ENCODE peak calls at places on chromosomes 2 and 18, in five cellular contexts. H is HepG2, G is K562, O is GM12878, T is SK-N-SH. A is an unnamed sample.

GRCh38 chr18:21991081-21991534 is 178.3 kb upstream of the GATA6 start:
- DNase-seq in H (peak), G (no peak), O (no peak), T (no peak), A (no peak)

GRCh38 chr2:7161501-7161900 is 244.3 kb downstream of the RNF144A start:
- DNase-seq in G (no peak), T (no peak), O (no peak), H (no peak), A (no peak)

GRCh38 chr18:76383636-76384035 is 111.4 kb downstream of the ZNF516 start:
- DNase-seq in T (no peak), O (no peak), G (no peak), H (no peak), A (no peak)

GRCh38 chr2:68675470-68675869 is 32.1 kb downstream of the PROKR1 start:
- DNase-seq in H (no peak), G (no peak), O (no peak), T (no peak), A (no peak)

GRCh38 chr2:145258903-145259579 is 739.1 kb upstream of the ZEB2 start:
- DNase-seq in T (no peak), O (no peak), G (no peak), H (no peak), A (peak)

GRCh38 chr2:124241-124880 is 78.1 kb upstream of the FAM110C start:
- DNase-seq in T (no peak), G (no peak), H (no peak), O (no peak), A (no peak)

GRCh38 chr2:27776696-27777095 is 5.2 kb downstream of the MRPL33 start:
- DNase-seq in T (no peak), H (no peak), O (no peak), G (no peak), A (no peak)

GRCh38 chr18:59929621-59930295 is 30.0 kb downstream of the PMAIP1 start:
- DNase-seq in T (peak), O (no peak), G (no peak), H (no peak), A (no peak)

GRCh38 chr2:27715318-27716165 is 51.9 kb downstream of the SLC4A1AP start:
- DNase-seq in O (no peak), G (no peak), H (no peak), T (peak), A (no peak)

GRCh38 chr18:49241852-49242251 is 218.6 kb downstream of the DYM start:
- DNase-seq in G (no peak), O (no peak), T (no peak), H (no peak), A (no peak)

GRCh38 chr18:33135951-33136660 is 304.4 kb downstream of the CCDC178 start:
- DNase-seq in G (no peak), O (no peak), H (no peak), T (no peak), A (no peak)

GRCh38 chr2:9360701-9361100 is 62.6 kb downstream of the ITGB1BP1 start:
- DNase-seq in T (no peak), O (no peak), G (no peak), H (no peak), A (no peak)

GRCh38 chr2:214310319-214310718 is 100.5 kb upstream of the VWC2L start:
- DNase-seq in T (no peak), O (no peak), G (no peak), H (peak), A (no peak)

GRCh38 chr2:30110773-30111172 is 36.0 kb upstream of the YPEL5 start:
- DNase-seq in O (no peak), T (no peak), H (no peak), G (no peak), A (no peak)

GRCh38 chr2:30108851-30109250 is 38.0 kb upstream of the YPEL5 start:
- DNase-seq in T (no peak), G (no peak), H (no peak), O (no peak), A (no peak)

GRCh38 chr2:30106543-30106942 is 40.3 kb upstream of the YPEL5 start:
- DNase-seq in O (no peak), H (peak), T (no peak), G (no peak), A (no peak)

GRCh38 chr2:30108192-30108591 is 38.6 kb upstream of the YPEL5 start:
- DNase-seq in T (no peak), G (no peak), H (no peak), O (no peak), A (no peak)

GRCh38 chr2:30109856-30110255 is 37.0 kb upstream of the YPEL5 start:
- DNase-seq in H (no peak), G (no peak), O (no peak), T (no peak), A (no peak)
- TF ChIP-seq GABPA in H (no peak), G (no peak), O (no peak), T (no peak), A (no peak)

GRCh38 chr18:26747131-26747475 is 118.4 kb downstream of the AQP4 start:
- DNase-seq in O (no peak), G (no peak), H (no peak), T (no peak), A (no peak)
- TF ChIP-seq REST in O (no peak), G (no peak), H (no peak), T (no peak), A (no peak)

GRCh38 chr2:127035212-127035611 is 71.7 kb downstream of the BIN1 start:
- DNase-seq in G (no peak), T (no peak), O (no peak), H (peak), A (no peak)
- TF ChIP-seq CTCF in G (no peak), T (no peak), O (peak), H (peak), A (no peak)

GRCh38 chr2:128436498-128437180 is 118.0 kb upstream of the HS6ST1 start:
- DNase-seq in T (no peak), O (no peak), G (no peak), H (no peak), A (no peak)
- TF ChIP-seq GABPA in T (no peak), O (no peak), G (no peak), H (no peak), A (no peak)

GRCh38 chr18:37483221-37483971 is 82.2 kb downstream of the CELF4 start:
- DNase-seq in H (no peak), G (no peak), O (no peak), T (no peak), A (no peak)

GRCh38 chr18:37486848-37487247 is 78.8 kb downstream of the CELF4 start:
- DNase-seq in O (no peak), T (no peak), G (no peak), H (no peak), A (no peak)

GRCh38 chr18:37483984-37484892 is 81.4 kb downstream of the CELF4 start:
- DNase-seq in T (no peak), G (no peak), H (no peak), O (no peak), A (no peak)

GRCh38 chr18:37487400-37487831 is 78.2 kb downstream of the CELF4 start:
- DNase-seq in O (no peak), G (no peak), H (no peak), T (peak), A (no peak)

GRCh38 chr18:37484893-37485834 is 80.4 kb downstream of the CELF4 start:
- DNase-seq in H (no peak), O (no peak), T (no peak), G (peak), A (no peak)
- TF ChIP-seq REST in H (no peak), O (no peak), T (no peak), G (peak), A (peak)

DNA sequence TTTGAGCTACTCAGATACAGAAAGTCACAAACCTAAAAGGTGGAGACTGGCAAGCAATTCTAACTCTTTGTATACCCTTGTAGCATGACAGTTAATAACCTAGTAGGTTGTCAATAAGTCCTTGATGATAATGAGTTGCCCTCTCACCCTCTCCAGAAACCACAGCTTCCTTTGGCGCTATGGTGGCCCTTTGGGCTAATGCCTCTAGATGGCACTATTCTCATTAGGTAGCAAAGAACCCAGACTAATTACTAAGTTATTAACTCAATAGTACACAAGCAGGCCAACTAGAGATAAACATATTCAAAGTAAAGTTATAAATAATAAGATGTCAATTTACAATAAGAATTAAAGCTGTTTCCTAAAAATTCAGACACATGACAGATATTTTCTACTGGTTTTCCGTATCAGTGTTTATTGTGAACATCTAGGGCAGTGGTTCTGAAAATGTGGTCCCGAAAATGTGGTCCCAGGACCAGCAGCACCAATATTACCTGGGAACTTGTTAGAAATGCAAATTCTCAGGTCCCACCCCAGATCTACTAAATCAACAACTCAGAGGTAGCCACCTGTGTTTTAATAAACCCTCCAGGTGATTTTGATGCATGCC is 41.1 kb downstream of the LDAH start:
- DNase-seq in H (peak), G (peak), T (peak), O (no peak), A (peak)
- TF ChIP-seq CTCF in H (peak), G (peak), T (peak), O (peak), A (peak)

DNA sequence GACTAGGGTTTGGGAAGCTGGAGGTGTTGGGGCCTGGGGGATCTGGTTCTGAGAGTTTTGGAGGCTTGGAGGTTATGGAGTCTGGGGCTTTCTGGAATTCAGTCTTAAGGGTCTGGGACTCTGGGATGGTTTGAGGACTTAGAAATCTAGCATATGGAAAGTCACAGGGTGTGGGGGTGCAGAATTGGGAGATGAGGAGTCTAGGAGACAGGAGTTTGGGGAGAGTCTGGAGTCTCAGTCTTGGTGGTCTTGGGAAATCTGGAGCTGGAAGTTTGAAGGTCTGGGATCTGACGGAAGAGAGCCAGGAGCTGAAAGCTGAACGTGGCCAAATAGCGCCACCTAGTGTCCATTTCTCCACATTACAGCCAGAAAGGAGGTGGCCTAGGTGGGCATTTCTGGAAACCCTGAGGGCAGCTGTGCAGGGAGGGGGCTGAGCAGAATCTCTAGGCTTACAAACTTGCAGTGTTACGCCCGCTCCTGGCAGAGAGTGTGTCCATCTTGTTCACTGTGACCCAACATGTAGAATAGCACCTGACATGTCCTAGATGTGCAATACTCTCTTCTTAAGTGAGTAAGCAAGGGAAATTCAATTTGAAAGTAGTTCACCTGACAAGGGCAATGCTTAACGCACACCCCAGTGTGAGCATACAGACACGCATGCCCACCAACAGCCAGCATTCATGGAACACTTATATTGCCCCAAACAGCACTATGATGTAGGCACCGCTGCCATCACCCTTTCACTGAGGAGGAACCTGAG is 204.8 kb downstream of the TFCP2L1 start:
- DNase-seq in T (peak), O (no peak), G (peak), H (peak), A (peak)
- TF ChIP-seq GABPA in T (no peak), O (no peak), G (no peak), H (no peak), A (no peak)

DNA sequence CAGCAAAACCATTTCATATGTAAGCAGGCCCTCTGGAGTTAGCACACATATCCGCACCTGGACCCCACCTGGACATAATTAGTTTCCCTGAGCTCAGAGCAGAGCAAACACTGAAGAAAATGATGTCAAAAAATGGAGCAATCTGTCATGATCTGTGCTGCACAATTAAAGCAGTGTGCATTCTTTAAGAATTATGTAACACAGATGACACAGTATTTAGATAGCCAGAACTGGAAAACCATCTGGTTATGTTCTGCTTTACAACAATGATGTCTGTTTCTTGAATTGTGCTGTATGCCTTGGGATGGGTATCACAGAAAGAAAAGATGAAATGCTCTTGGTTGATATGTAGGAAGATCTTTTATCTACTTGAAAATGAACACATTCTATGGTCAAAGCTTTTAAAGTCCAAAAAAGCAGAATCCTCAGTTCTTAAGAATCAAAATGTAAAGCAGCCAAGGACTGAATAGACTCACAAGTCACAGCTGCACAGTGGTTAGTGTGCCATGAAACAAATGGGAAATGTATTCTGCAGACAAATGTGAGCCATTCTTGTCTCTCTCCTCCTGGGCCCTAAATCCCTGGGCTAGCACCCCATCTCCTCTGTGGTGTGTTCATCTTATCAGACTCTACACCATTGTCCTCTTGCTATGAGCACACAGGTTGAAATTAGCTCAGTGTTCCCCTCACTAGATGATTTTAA is 36.8 kb downstream of the HRH4 start:
- DNase-seq in O (no peak), G (no peak), T (no peak), H (no peak), A (no peak)
- TF ChIP-seq REST in O (no peak), G (no peak), T (no peak), H (no peak), A (no peak)

DNA sequence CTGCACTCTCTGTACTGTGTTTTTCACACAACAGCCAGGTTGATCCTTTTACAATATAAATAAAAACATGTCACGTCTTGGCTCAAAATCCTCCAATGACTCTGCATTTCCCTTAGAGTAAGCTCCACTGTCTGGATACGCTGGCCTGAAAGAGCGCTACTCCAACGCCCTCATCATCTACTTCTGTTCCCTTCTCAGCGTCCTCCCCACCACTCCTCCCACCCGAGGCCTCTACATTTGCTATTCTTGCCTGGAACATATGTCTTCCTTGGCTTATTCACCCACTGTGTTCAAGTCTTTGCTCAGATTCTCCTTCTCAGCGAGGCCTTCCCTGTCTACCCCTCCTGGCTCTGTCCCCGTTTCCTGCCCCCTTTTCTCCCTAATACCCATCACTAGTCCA is 37.6 kb downstream of the EPB41L3 start:
- DNase-seq in T (no peak), H (no peak), G (no peak), O (no peak), A (no peak)
- TF ChIP-seq CTCF in T (no peak), H (no peak), G (no peak), O (no peak), A (no peak)